ENCODE peak calls at places on chromosomes 16 and 17, in seven cellular contexts. C is breast epithelium, T is RWPE1, L is right atrium auricular region, Z is heart right ventricle, S is kidney, K is stomach. N is an unnamed sample.

GRCh38 chr17:36690190-36690589 is 88.8 kb downstream of the MRM1 start:
- DNase-seq in L (no peak), C (no peak), T (no peak), Z (no peak), S (no peak), K (no peak), N (no peak)

GRCh38 chr16:51524070-51524469 is 373.0 kb upstream of the SALL1 start:
- DNase-seq in K (no peak), L (no peak), C (no peak), S (no peak), T (no peak), Z (no peak), N (no peak)

GRCh38 chr16:64085291-64085690 is 1036.6 kb downstream of the CDH11 start:
- DNase-seq in K (no peak), L (no peak), Z (no peak), T (no peak), S (no peak), C (no peak), N (no peak)

GRCh38 chr16:30065943-30066881 is 652 bp downstream of the ALDOA start:
- DNase-seq in L (no peak), T (peak; percentile 58), C (no peak), S (no peak), Z (no peak), K (no peak), N (no peak)

GRCh38 chr17:80175411-80175810 is 5.6 kb downstream of the CARD14 start:
- DNase-seq in L (no peak), T (peak; percentile 75), S (peak; percentile 84), Z (no peak), K (peak; percentile 35), C (peak; percentile 61), N (no peak)

GRCh38 chr17:57809879-57810278 is 40.0 kb downstream of the MRPS23 start:
- DNase-seq in L (no peak), T (no peak), S (no peak), C (no peak), Z (no peak), K (no peak), N (no peak)

GRCh38 chr16:27367463-27368357 is 34.3 kb upstream of the IL21R start:
- DNase-seq in T (peak; percentile 89), L (peak; percentile 92), Z (peak; percentile 82), S (peak; percentile 92), C (peak; percentile 70), K (peak; percentile 80), N (peak; percentile 81)

GRCh38 chr17:34527908-34528470 is 51.4 kb upstream of the TMEM132E start:
- DNase-seq in C (no peak), S (no peak), K (no peak), T (no peak), Z (no peak), L (no peak), N (no peak)

GRCh38 chr16:27195941-27196595 is 7.3 kb upstream of the KDM8 start:
- DNase-seq in Z (no peak), S (no peak), C (no peak), T (no peak), K (no peak), L (no peak), N (no peak)

GRCh38 chr17:79079421-79080200 is 5.0 kb downstream of the ENGASE start:
- DNase-seq in L (no peak), Z (no peak), S (peak; percentile 48), K (no peak), C (no peak), T (no peak), N (no peak)

GRCh38 chr17:76567634-76568432 is 17.8 kb downstream of the ST6GALNAC2 start:
- DNase-seq in C (no peak), S (peak; percentile 86), Z (no peak), K (peak; percentile 75), T (no peak), L (no peak), N (no peak)

GRCh38 chr17:76566988-76567431 is 18.6 kb downstream of the ST6GALNAC2 start:
- DNase-seq in L (no peak), T (no peak), C (no peak), Z (no peak), K (no peak), S (no peak), N (no peak)

GRCh38 chr17:76566613-76566943 is 19.1 kb downstream of the ST6GALNAC2 start:
- DNase-seq in L (no peak), Z (no peak), K (no peak), C (no peak), S (no peak), T (no peak), N (no peak)

GRCh38 chr17:76568771-76569170 is 16.9 kb downstream of the ST6GALNAC2 start:
- DNase-seq in C (no peak), Z (no peak), S (no peak), L (no peak), K (no peak), T (no peak), N (no peak)

DNA sequence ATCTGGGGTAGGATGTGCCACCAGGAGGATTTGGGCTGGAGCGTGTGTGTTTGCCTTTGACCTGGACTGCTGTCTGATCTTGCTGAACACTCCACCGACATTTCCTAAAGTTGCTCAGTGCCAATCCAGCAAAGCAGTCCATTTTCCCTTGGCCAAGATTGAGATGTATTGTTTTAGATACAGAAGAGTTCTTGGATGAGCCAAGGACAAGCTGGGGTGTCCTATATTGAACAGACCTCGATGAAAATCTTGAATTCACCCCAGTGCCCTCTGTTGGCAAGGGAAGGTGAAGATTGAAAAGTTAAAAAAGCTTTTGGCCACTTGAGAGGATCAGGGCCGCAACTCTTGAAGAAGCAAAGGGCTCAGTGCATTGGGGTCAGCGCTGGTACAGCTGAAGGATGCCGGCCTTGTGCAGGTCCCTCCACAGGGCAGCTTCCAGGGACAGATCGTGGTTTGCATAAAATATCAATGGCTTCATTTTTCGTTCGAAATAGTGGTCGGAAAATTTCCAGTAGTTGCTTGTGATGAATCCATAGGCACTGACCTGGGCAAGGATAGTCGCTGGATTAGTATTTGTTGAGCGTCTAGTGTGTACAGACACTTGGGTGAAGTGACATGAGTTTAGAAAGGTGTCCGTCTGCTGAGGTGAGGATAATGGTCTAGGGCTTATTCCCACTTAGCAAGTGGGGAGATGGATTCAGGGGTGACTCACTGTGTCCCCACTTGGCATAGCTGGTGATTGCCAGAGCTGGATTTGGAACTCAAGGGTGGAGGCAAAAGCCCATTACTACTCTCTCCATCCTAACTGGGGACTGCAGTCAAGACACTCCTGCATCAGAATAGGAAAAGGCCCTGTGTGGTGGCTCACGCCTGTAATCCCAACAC is 19.7 kb downstream of the ST6GALNAC2 start:
- DNase-seq in Z (no peak), K (no peak), T (no peak), C (no peak), L (no peak), S (no peak), N (no peak)
- TF ChIP-seq CTCF in Z (no peak), K (no peak), T (no peak), C (no peak), L (no peak), S (no peak), N (no peak)

GRCh38 chr16:57759131-57759530 is 23.6 kb downstream of the KATNB1 start:
- DNase-seq in K (no peak), T (no peak), Z (no peak), C (no peak), L (no peak), S (peak; percentile 75), N (no peak)

GRCh38 chr16:57758331-57759117 is 23.0 kb downstream of the KATNB1 start:
- DNase-seq in L (no peak), Z (no peak), T (no peak), S (peak; percentile 74), K (no peak), C (no peak), N (no peak)

GRCh38 chr16:57761301-57761700 is 25.7 kb downstream of the KATNB1 start:
- DNase-seq in S (peak; percentile 43), Z (no peak), C (no peak), T (no peak), L (no peak), K (no peak), N (no peak)

GRCh38 chr16:57760357-57761160 is 25.0 kb downstream of the KATNB1 start:
- DNase-seq in Z (no peak), S (peak; percentile 70), L (no peak), K (no peak), T (no peak), C (no peak), N (no peak)

GRCh38 chr16:57759541-57760356 is 24.2 kb downstream of the KATNB1 start:
- DNase-seq in S (peak; percentile 70), K (no peak), Z (no peak), L (no peak), C (peak; percentile 55), T (peak; percentile 63), N (no peak)
- H3K27ac ChIP-seq in S (no peak overlapping the region), K (no peak overlapping the region), Z (peak overlapping the region; percentile 63), L (no peak overlapping the region), C (peak overlapping the region; percentile 13), T (peak overlapping the region; percentile 90), N (no peak overlapping the region)

GRCh38 chr17:17972126-17972951 is at the start of the genes DRC3 and TOM1L2:
- DNase-seq in S (peak; percentile 100), Z (peak; percentile 100), L (peak; percentile 100), T (peak; percentile 100), C (peak; percentile 100), K (peak; percentile 100), N (peak; percentile 100)
- TF ChIP-seq CTCF in S (no peak), Z (peak; percentile 33), L (no peak), T (no peak), C (no peak), K (no peak), N (no peak)

GRCh38 chr17:48543854-48544355 is 1.0 kb downstream of the HOXB2 start:
- DNase-seq in S (no peak), L (no peak), Z (peak; percentile 21), T (no peak), C (no peak), K (no peak), N (no peak)
- H3K27ac ChIP-seq in S (peak overlapping the region; percentile 95), L (peak overlapping the region; percentile 83), Z (peak overlapping the region; percentile 83), T (no peak overlapping the region), C (peak overlapping the region; percentile 93), K (peak overlapping the region; percentile 74), N (peak overlapping the region; percentile 97)

GRCh38 chr17:6021627-6022026 is 48.6 kb upstream of the WSCD1 start:
- DNase-seq in C (no peak), L (no peak), K (no peak), S (no peak), Z (no peak), T (no peak), N (no peak)
- TF ChIP-seq CTCF in C (no peak), L (no peak), K (no peak), S (no peak), Z (no peak), T (no peak), N (no peak)

GRCh38 chr17:75396781-75397180 is 8.7 kb downstream of the GRB2 start:
- DNase-seq in Z (no peak), L (no peak), S (no peak), C (no peak), T (no peak), K (no peak), N (no peak)
- H3K27ac ChIP-seq in Z (no peak overlapping the region), L (no peak overlapping the region), S (no peak overlapping the region), C (no peak overlapping the region), T (no peak overlapping the region), K (no peak overlapping the region), N (no peak overlapping the region)

N was measured in uterus.